ENCODE peak calls at places on chromosome 11, in four cellular contexts. S is PC-9, W is mesenchymal stem cell, P is OCI-LY7. F is an unnamed sample.

GRCh38 chr11:123833095-123833494 is 26.9 kb upstream of the OR6M1 start:
- DNase-seq in P (no peak), W (no peak), S (no peak), F (no peak)

GRCh38 chr11:48085688-48086087 is 105.3 kb downstream of the PTPRJ start:
- DNase-seq in S (no peak), P (no peak), W (no peak), F (no peak)

GRCh38 chr11:16881074-16881709 is 133.0 kb downstream of the PLEKHA7 start:
- DNase-seq in S (peak; percentile 53), W (no peak), P (no peak), F (peak; percentile 76)

GRCh38 chr11:47408598-47409439 is 429 bp downstream of the SLC39A13 start:
- DNase-seq in W (peak; percentile 87), S (peak; percentile 68), P (no peak), F (peak; percentile 85)

GRCh38 chr11:126334665-126335462 is 20.6 kb upstream of the ST3GAL4 start:
- DNase-seq in S (no peak), P (no peak), W (peak; percentile 88), F (no peak)

GRCh38 chr11:58642120-58642625 is 19.7 kb downstream of the CNTF start:
- DNase-seq in S (no peak), W (no peak), P (no peak), F (no peak)

GRCh38 chr11:124919836-124920755 is 1.0 kb downstream of the HEPN1 start:
- DNase-seq in P (no peak), W (no peak), S (no peak), F (no peak)

GRCh38 chr11:99822846-99823565 is 802.3 kb downstream of the CNTN5 start:
- DNase-seq in P (no peak), W (peak; percentile 17), S (no peak), F (no peak)

GRCh38 chr11:27028653-27029052 is 12.0 kb upstream of the BBOX1 start:
- DNase-seq in S (no peak), P (no peak), W (no peak), F (peak; percentile 65)

GRCh38 chr11:121479839-121480238 is 27.1 kb upstream of the SORL1-AS1 start:
- DNase-seq in W (no peak), S (no peak), P (no peak), F (no peak)

GRCh38 chr11:122634507-122634906 is 21.0 kb upstream of the UBASH3B start:
- DNase-seq in S (peak; percentile 40), W (peak; percentile 33), P (peak; percentile 43), F (peak; percentile 75)

GRCh38 chr11:122633219-122633829 is 22.2 kb upstream of the UBASH3B start:
- DNase-seq in W (peak; percentile 77), S (no peak), P (peak; percentile 79), F (peak; percentile 54)

GRCh38 chr11:122628691-122629555 is 26.6 kb upstream of the UBASH3B start:
- DNase-seq in W (peak; percentile 75), P (peak; percentile 85), S (peak; percentile 65), F (peak; percentile 59)

GRCh38 chr11:122637538-122637937 is 18.0 kb upstream of the UBASH3B start:
- DNase-seq in W (no peak), S (no peak), P (peak; percentile 35), F (no peak)

GRCh38 chr11:122632178-122632824 is 23.2 kb upstream of the UBASH3B start:
- DNase-seq in W (peak; percentile 46), P (no peak), S (no peak), F (peak; percentile 36)
- H2AFZ ChIP-seq in W (no peak overlapping the region), P (no peak overlapping the region), S (peak overlapping the region; percentile 71), F (no peak overlapping the region)

GRCh38 chr11:101860694-101861371 is 54.0 kb upstream of the CEP126 start:
- DNase-seq in S (peak; percentile 30), W (peak; percentile 64), P (peak; percentile 65), F (peak; percentile 82)
- H2AFZ ChIP-seq in S (no peak overlapping the region), W (no peak overlapping the region), P (peak overlapping the region; percentile 39), F (peak overlapping the region; percentile 50)

GRCh38 chr11:33161120-33162005 is at the start of gene CSTF3:
- DNase-seq in S (peak; percentile 100), W (peak; percentile 99), P (peak; percentile 94), F (peak; percentile 97)
- H2AFZ ChIP-seq in S (peak within 1 kb of the TSS; percentile 74), W (no peak within 1 kb of the TSS), P (peak within 1 kb of the TSS; percentile 95), F (peak within 1 kb of the TSS; percentile 44)

GRCh38 chr11:75767228-75767572 is 1.4 kb upstream of the DGAT2 start:
- DNase-seq in S (no peak), W (no peak), P (no peak), F (no peak)
- H2AFZ ChIP-seq in S (no peak overlapping the region), W (no peak overlapping the region), P (no peak overlapping the region), F (no peak overlapping the region)

DNA sequence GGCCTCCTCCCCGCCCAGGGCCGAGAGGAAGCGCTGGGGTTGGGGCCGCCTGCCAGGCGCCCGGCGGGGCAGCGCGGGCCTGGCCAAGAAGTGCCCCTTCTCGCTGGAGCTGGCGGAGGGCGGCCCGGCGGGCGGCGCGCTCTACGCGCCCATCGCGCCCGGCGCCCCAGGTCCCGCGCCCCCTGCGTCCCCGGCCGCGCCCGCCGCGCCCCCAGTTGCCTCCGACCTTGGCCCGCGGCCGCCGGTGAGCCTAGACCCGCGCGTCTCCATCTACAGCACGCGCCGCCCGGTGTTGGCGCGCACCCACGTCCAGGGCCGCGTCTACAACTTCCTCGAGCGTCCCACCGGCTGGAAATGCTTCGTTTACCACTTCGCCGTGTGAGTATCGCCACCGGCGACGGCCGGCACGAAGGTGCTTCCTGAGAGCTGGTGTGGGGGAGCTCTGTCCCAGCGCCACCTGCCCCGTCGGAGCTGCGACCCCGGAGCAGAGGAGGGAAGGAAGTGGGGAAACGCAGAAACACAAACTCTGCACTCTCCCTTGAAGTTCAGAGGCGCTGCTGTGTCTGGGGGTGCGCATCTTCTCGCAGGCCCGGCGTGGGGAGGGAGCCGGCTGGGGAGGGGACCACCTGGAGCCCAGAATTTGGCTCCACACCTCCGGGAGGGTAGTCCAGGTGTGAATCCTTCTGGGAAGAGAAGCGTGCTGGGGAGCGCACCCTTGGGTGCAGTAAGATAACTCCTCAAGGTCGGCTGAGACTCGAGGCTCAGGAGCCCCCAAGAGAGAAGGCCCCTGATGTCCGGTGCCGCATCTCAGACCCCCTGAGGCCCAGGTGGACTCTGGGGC is 519 bp downstream of the KCNQ1 start:
- DNase-seq in P (no peak), S (no peak), W (no peak), F (no peak)
- H2AFZ ChIP-seq in P (no peak overlapping the region), S (no peak overlapping the region), W (no peak overlapping the region), F (no peak overlapping the region)

DNA sequence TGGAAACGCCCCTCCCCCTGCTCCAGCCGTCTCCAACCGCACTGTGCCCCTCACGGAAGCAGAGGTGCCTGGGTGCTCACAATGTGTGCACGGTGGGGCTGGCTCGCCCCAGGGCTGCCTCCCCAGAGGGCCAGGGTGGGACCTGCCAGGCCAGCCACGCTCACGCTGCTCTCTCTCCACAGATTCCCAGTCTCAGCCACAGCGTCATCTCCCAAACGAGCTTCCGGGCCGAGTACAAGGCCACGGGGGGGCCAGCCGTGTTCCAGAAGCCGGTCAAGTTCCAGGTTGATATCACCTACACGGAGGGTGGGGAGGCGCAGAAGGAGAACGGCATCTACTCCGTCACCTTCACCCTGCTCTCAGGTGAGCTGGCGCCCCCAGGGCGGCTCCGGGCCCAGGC is 30.4 kb downstream of the MOB2 start:
- DNase-seq in P (no peak), S (no peak), W (no peak), F (no peak)
- H2AFZ ChIP-seq in P (no peak overlapping the region), S (no peak overlapping the region), W (no peak overlapping the region), F (no peak overlapping the region)

GRCh38 chr11:118690553-118691304 is 11.3 kb upstream of the TREH start:
- DNase-seq in W (no peak), S (no peak), P (no peak), F (no peak)
- H2AFZ ChIP-seq in W (peak overlapping the region; percentile 36), S (peak overlapping the region; percentile 96), P (peak overlapping the region; percentile 66), F (peak overlapping the region; percentile 83)

DNA sequence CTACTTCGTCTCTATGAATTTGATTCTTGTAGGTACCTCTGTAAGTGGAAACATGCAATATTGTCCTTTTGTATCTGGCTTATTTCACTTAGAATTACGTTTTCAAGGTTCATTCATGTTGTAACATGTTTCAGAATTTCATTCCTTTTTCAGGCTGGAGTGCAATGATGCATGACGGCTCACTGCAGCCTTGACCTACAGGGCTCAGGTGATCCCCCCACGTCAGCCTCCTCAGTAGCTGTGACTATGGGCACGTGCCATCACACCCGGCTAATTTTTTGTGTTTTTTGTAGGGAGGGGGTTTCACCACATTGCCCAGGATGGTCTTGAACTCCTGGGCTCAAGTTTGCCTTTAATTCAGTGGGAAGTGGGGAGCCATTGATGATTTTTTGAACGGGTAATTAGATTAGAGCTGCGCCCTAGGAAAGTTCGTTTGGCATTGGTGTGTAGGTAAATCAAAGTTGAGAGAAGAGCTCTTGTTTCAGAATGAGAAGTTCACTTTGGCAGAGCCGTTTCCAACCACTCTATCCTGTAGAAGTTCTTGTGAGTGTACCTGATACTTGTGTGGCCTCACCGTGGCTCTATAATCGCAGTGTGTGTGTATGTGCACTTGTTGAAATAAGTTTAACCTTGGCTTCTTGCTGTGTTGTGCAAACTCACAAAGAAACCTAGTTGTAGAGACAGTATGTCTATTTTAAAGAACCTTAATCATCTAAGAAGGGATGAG is 115.9 kb downstream of the NAV2 start:
- DNase-seq in P (peak; percentile 59), W (no peak), S (no peak), F (no peak)
- H2AFZ ChIP-seq in P (no peak overlapping the region), W (no peak overlapping the region), S (no peak overlapping the region), F (no peak overlapping the region)

DNA sequence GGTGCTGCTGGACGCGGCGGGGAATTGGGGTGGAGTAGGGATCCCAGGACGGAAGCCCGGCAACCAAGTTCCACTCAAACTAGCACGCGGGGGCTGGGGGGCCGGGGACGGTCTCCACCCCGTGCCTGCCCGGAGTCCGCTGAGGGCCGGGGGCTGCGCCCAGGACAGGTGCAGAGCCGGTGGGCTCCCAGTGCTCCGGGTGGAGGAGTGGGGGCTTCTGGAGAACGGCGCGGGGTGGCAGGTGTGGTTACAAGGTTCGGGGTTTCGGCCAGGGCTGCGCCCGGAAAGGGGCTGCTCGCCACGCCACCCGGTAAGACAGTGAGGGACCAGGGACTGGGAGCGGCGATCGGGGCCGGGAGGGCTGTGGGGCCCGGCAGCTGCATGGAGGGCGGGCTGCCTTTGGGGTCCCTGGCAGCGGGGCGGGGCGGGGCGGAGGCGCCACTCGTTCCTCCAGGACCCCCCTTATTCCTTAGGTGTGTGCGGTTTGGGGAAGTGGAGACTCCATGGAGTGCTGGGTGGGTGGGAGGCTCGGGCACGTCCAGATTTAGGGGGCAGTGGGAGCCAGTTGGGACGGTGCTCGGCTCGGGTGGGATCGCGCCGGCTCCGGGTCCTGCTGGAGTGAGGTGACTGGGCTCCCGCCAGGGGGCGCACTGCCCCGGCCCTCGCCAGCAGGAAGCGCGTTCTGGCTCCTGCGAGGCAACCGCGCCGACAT is 767 bp downstream of the TSPAN18 start:
- DNase-seq in P (peak; percentile 59), W (peak; percentile 74), S (peak; percentile 58), F (peak; percentile 71)
- H2AFZ ChIP-seq in P (no peak overlapping the region), W (peak overlapping the region; percentile 80), S (no peak overlapping the region), F (no peak overlapping the region)